ENCODE peak calls at places on chromosomes 1 and 21, in seven cellular contexts. D, F, L, S, Z, K and X are unnamed samples.

GRCh38 chr1:1950940-1951339 is 31.9 kb upstream of the TMEM52 start:
- DNase-seq in D (no peak), F (no peak), L (no peak), S (no peak), Z (no peak), K (no peak), X (no peak)

GRCh38 chr21:45202889-45203288 is 84.8 kb downstream of the POFUT2 start:
- DNase-seq in D (no peak), F (no peak), L (no peak), S (no peak), Z (no peak), K (no peak), X (no peak)

GRCh38 chr21:14981246-14981645 is 83.6 kb downstream of the NRIP1 start:
- DNase-seq in D (no peak), F (no peak), L (no peak), S (no peak), Z (no peak), K (no peak), X (no peak)

GRCh38 chr1:97119775-97120174 is 398.2 kb downstream of the PTBP2 start:
- DNase-seq in D (no peak), F (no peak), L (no peak), S (no peak), Z (no peak), K (no peak), X (no peak)

GRCh38 chr1:24754229-24754628 is 9.0 kb downstream of the CLIC4 start:
- DNase-seq in D (no peak), F (no peak), L (no peak), S (no peak), Z (no peak), K (no peak), X (no peak)

GRCh38 chr1:235946570-235946981 is 79.9 kb upstream of the LYST start:
- DNase-seq in D (no peak), F (no peak), L (peak; percentile 37), S (no peak), Z (no peak), K (peak; percentile 93), X (no peak)

GRCh38 chr1:229943988-229944743 is 122.9 kb upstream of the GALNT2 start:
- DNase-seq in D (no peak), F (no peak), L (no peak), S (no peak), Z (no peak), K (no peak), X (no peak)

GRCh38 chr1:109397451-109398342 is at the start of gene SORT1:
- DNase-seq in D (peak; percentile 93), F (peak; percentile 99), L (peak; percentile 89), S (peak; percentile 28), Z (peak; percentile 96), K (no peak), X (peak; percentile 75)

GRCh38 chr21:43762303-43763128 is 13.6 kb downstream of the CSTB start:
- DNase-seq in D (no peak), F (no peak), L (no peak), S (no peak), Z (no peak), K (no peak), X (no peak)

GRCh38 chr1:101344745-101345144 is 107.9 kb downstream of the S1PR1 start:
- DNase-seq in D (no peak), F (no peak), L (no peak), S (no peak), Z (no peak), K (no peak), X (no peak)

GRCh38 chr1:70220517-70221240 is 501 bp upstream of the SRSF11 start:
- DNase-seq in D (no peak), F (no peak), L (no peak), S (no peak), Z (no peak), K (no peak), X (no peak)